ENCODE peak calls at places on chromosomes 3 and 15, in nine cellular contexts. O is upper lobe of left lung, V is stomach, R is A549, T is IMR-90, U is adrenal gland, Q is heart left ventricle, A is HepG2, I is spleen. B is an unnamed sample.
A peak's percentile ranks its signal among the peaks of the same experiment; 100 is the strongest.

GRCh38 chr3:98901032-98901464 is 447 bp downstream of the DCBLD2 start:
- DNase-seq in O (peak; percentile 91), V (peak; percentile 40), R (no peak), T (peak; percentile 47), U (peak; percentile 65), Q (peak; percentile 52), A (peak; percentile 32), I (peak; percentile 87), B (no peak)

GRCh38 chr3:128006061-128006470 is 46.2 kb upstream of the SEC61A1 start:
- DNase-seq in O (peak; percentile 34), V (no peak), R (no peak), T (no peak), U (no peak), Q (no peak), A (no peak), I (no peak), B (no peak)

GRCh38 chr15:90789496-90789895 is 72.3 kb downstream of the BLM start:
- DNase-seq in O (no peak), V (no peak), R (no peak), T (no peak), U (no peak), Q (no peak), A (no peak), I (no peak), B (no peak)

GRCh38 chr3:104101736-104102135 is 1265.0 kb upstream of the ALCAM start:
- DNase-seq in O (no peak), V (no peak), R (no peak), T (no peak), U (no peak), Q (no peak), A (no peak), I (no peak), B (no peak)

GRCh38 chr3:71987089-71987735 is 202.3 kb upstream of the PROK2 start:
- DNase-seq in O (no peak), V (no peak), R (no peak), T (peak; percentile 11), U (no peak), Q (no peak), A (peak; percentile 7), I (no peak), B (no peak)

GRCh38 chr3:183123891-183124290 is 24.6 kb upstream of the MCCC1 start:
- DNase-seq in O (no peak), V (no peak), R (no peak), T (peak; percentile 60), U (no peak), Q (no peak), A (no peak), I (no peak), B (no peak)

GRCh38 chr3:183295211-183295610 is 42.2 kb downstream of the B3GNT5 start:
- DNase-seq in O (no peak), V (no peak), R (no peak), T (peak; percentile 91), U (peak; percentile 81), Q (no peak), A (peak; percentile 18), I (no peak), B (no peak)

GRCh38 chr15:41877631-41878354 is 16.1 kb downstream of the SPTBN5 start:
- DNase-seq in O (peak; percentile 71), V (no peak), R (no peak), T (no peak), U (no peak), Q (no peak), A (no peak), I (peak; percentile 68), B (no peak)

DNA sequence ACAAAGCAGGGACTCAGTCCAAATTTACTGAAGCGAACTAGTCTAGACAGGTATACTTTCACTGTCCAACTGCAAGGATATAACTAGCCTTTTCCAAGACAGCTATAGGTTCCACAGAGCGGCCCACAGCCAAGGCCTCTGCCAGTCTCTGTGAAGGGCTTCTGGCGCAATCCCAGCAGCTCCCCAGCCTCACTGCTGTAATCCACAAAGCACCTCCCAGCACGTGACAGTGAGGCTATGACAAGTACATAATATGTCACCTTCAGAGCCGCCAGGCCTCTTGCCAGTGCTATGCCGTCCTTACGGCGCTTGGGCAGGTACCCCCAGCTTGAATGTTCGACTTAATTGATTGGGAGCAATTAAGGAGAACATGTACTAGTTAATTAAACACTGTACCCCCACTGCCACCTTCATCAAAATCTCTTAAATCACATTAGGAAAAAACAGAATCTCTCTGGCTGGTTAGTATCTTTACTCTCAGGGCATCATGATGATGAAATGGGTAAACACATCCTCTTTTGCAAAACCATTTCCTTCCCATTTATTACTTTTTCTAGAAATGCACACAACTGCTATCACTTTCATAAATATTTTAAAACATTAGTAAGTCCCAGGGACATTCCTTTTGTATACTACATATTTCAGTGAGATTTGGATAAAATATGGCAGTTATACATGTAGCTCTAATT is 169.9 kb downstream of the XXYLT1 start:
- DNase-seq in O (no peak), V (peak; percentile 50), R (no peak), T (peak; percentile 55), U (peak; percentile 30), Q (peak; percentile 78), A (no peak), I (peak; percentile 91), B (no peak)
- TF ChIP-seq POLR2A in O (no peak), V (no peak), R (no peak), T (no peak), U (no peak), Q (no peak), A (no peak), I (no peak), B (no peak)

GRCh38 chr3:191260431-191261303 is 61.6 kb downstream of the OSTN start:
- DNase-seq in O (no peak), V (no peak), R (no peak), T (no peak), U (no peak), Q (no peak), A (no peak), I (no peak), B (no peak)

GRCh38 chr3:191261304-191261638 is 62.2 kb downstream of the OSTN start:
- DNase-seq in O (no peak), V (no peak), R (no peak), T (no peak), U (no peak), Q (no peak), A (no peak), I (no peak), B (no peak)

GRCh38 chr3:191257286-191257685 is 58.2 kb downstream of the OSTN start:
- DNase-seq in O (no peak), V (no peak), R (no peak), T (no peak), U (no peak), Q (no peak), A (no peak), I (no peak), B (no peak)

GRCh38 chr3:191256405-191256804 is 57.4 kb downstream of the OSTN start:
- DNase-seq in O (no peak), V (no peak), R (no peak), T (no peak), U (no peak), Q (no peak), A (no peak), I (no peak), B (no peak)

DNA sequence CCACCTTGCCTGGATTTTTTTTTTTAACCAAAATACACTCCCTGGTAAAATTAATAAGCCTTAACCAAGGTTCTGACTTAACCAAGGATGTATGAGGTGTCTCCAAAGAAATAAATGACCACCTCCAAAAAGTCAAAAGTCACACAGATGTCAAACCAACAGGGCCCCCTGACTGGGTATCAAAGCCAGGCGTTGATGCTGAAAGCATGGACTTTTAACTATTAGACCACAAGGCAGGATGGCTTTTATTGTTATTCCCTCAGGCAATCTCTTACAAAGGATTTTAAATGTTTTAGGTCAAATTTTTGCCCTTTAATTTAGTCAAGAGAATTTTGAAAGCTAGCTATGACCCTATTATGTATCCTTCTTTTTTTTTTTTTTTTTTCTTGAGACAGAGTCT is 60.4 kb downstream of the OSTN start:
- DNase-seq in O (no peak), V (no peak), R (no peak), T (no peak), U (no peak), Q (no peak), A (no peak), I (no peak), B (no peak)
- H3K4me3 ChIP-seq in O (no peak overlapping the region), V (no peak overlapping the region), R (no peak overlapping the region), T (no peak overlapping the region), U (peak overlapping the region; percentile 22), Q (no peak overlapping the region), A (no peak overlapping the region), I (no peak overlapping the region), B (peak overlapping the region; percentile 25)

GRCh38 chr3:149553781-149554451 is 79.4 kb downstream of the TM4SF4 start:
- DNase-seq in O (no peak), V (no peak), R (no peak), T (peak; percentile 94), U (peak; percentile 74), Q (peak; percentile 59), A (no peak), I (no peak), B (no peak)
- TF ChIP-seq POLR2A in O (no peak), V (no peak), R (no peak), T (no peak), U (no peak), Q (no peak), A (no peak), I (no peak), B (no peak)

GRCh38 chr15:66078196-66078928 is 175.2 kb downstream of the MEGF11 start:
- DNase-seq in O (no peak), V (no peak), R (no peak), T (no peak), U (peak; percentile 28), Q (no peak), A (no peak), I (peak; percentile 41), B (no peak)

GRCh38 chr15:66075947-66076346 is 177.6 kb downstream of the MEGF11 start:
- DNase-seq in O (no peak), V (no peak), R (no peak), T (no peak), U (no peak), Q (no peak), A (no peak), I (no peak), B (no peak)

GRCh38 chr15:66078929-66079275 is 174.6 kb downstream of the MEGF11 start:
- DNase-seq in O (no peak), V (no peak), R (no peak), T (no peak), U (no peak), Q (no peak), A (no peak), I (peak; percentile 45), B (no peak)

GRCh38 chr15:66077320-66077663 is 176.3 kb downstream of the MEGF11 start:
- DNase-seq in O (no peak), V (no peak), R (no peak), T (no peak), U (no peak), Q (no peak), A (no peak), I (no peak), B (no peak)

DNA sequence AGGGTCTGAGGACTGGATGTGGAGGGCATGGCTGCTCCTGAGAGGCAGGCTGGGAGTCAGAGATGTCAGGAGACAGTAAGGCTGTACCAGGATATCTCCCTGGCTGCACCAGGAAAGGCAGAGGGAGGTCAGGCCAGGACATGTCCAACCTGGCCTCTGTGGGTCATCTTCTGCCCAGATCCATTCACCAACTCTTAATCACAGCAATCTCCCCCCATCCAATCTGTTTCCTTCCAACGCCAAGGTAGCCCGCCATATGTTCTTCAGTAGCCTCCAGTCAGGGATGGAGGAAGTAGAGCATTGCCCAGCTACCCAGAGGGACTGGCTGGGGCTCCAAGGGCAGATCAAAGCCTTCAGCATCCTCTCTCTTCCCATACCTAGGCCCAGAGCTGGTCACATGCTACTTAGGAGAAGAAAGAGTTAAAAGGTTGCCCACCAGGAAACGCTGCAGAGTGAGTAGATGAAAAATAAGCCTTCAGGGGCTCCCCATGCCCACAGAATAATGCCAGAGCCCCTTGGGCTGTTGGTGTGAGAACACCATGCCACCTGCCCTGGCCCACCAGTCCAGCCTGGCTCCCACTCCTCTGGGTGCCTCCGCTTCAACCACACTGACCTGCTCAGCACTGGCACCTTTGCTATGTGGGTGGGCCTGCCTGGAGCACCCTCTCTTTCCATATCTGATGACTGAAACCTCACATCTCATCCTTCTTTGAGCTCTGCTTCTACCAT is 176.8 kb downstream of the MEGF11 start:
- DNase-seq in O (no peak), V (no peak), R (no peak), T (no peak), U (no peak), Q (no peak), A (no peak), I (no peak), B (no peak)
- H3K4me3 ChIP-seq in O (no peak overlapping the region), V (no peak overlapping the region), R (no peak overlapping the region), T (no peak overlapping the region), U (no peak overlapping the region), Q (no peak overlapping the region), A (no peak overlapping the region), I (no peak overlapping the region), B (no peak overlapping the region)